ENCODE peak calls at places on chromosomes 11 and 22, in six cellular contexts. V, Q, L, I, J and D are unnamed samples.

GRCh38 chr22:50600541-50600940 is at the start of gene MAPK8IP2:
- DNase-seq in J (no peak), Q (no peak), L (no peak), V (no peak), I (no peak), D (no peak)

GRCh38 chr22:31983911-31984661 is 39.8 kb downstream of the YWHAH start:
- DNase-seq in I (no peak), J (no peak), V (no peak), Q (no peak), L (no peak), D (no peak)

GRCh38 chr11:6127881-6128280 is 20.4 kb downstream of the OR56B4 start:
- DNase-seq in L (no peak), Q (peak), J (no peak), I (no peak), V (no peak), D (no peak)

GRCh38 chr11:76590631-76590950 is 80.0 kb downstream of the LRRC32 start:
- DNase-seq in L (no peak), V (no peak), I (no peak), J (no peak), Q (no peak), D (no peak)

GRCh38 chr11:116428638-116428975 is 344.2 kb downstream of the BUD13 start:
- DNase-seq in J (no peak), I (no peak), Q (no peak), V (no peak), L (no peak), D (no peak)

GRCh38 chr11:64157987-64158386 is 7.9 kb downstream of the MACROD1 start:
- DNase-seq in I (no peak), Q (no peak), V (no peak), J (no peak), L (no peak), D (no peak)

GRCh38 chr22:45334528-45334927 is 24.8 kb downstream of the FAM118A start:
- DNase-seq in L (no peak), I (no peak), V (no peak), J (no peak), Q (no peak), D (no peak)

GRCh38 chr11:90364527-90364926 is 141.7 kb upstream of the CHORDC1 start:
- DNase-seq in Q (no peak), J (no peak), L (no peak), V (no peak), I (no peak), D (no peak)

GRCh38 chr11:34916014-34916809 is at the start of the genes APIP and PDHX:
- DNase-seq in J (peak), L (peak), Q (peak), I (peak), V (peak), D (peak)

GRCh38 chr11:43895601-43896000 is 15.0 kb downstream of the ALKBH3 start:
- DNase-seq in L (no peak), V (no peak), J (no peak), Q (no peak), I (no peak), D (no peak)

GRCh38 chr11:102263604-102264003 is 53.7 kb upstream of the BIRC3 start:
- DNase-seq in I (no peak), J (no peak), Q (no peak), V (no peak), L (no peak), D (no peak)

GRCh38 chr11:66151273-66151672 is 81.2 kb downstream of the PACS1 start:
- DNase-seq in Q (no peak), L (no peak), V (no peak), I (no peak), J (no peak), D (no peak)

GRCh38 chr11:35179466-35180135 is 40.6 kb downstream of the CD44 start:
- DNase-seq in V (no peak), J (no peak), L (no peak), Q (peak), I (no peak), D (no peak)

GRCh38 chr11:117839234-117839882 is 14.8 kb upstream of the FXYD2 start:
- DNase-seq in I (peak), V (no peak), J (no peak), Q (no peak), L (no peak), D (no peak)

GRCh38 chr22:20031732-20032406 is 11.0 kb downstream of the TANGO2 start:
- DNase-seq in L (no peak), V (no peak), J (no peak), I (peak), Q (no peak), D (peak)

GRCh38 chr11:87851234-87851633 is 324.0 kb downstream of the RAB38 start:
- DNase-seq in J (peak), I (no peak), V (no peak), Q (peak), L (no peak), D (no peak)

GRCh38 chr11:64360403-64360980 is 1.5 kb downstream of the RPS6KA4 start:
- DNase-seq in V (no peak), Q (no peak), J (no peak), I (no peak), L (no peak), D (no peak)

GRCh38 chr11:131745405-131745804 is 375.0 kb downstream of the NTM start:
- DNase-seq in V (no peak), J (peak), Q (peak), I (no peak), L (no peak), D (no peak)

GRCh38 chr11:115653926-115654325 is 149.7 kb upstream of the CADM1 start:
- DNase-seq in L (no peak), I (no peak), V (no peak), J (peak), Q (no peak), D (peak)

GRCh38 chr22:49415219-49415951 is 412.3 kb downstream of the BRD1 start:
- DNase-seq in I (no peak), L (no peak), V (no peak), J (no peak), Q (no peak), D (no peak)

GRCh38 chr11:101618691-101619090 is 34.9 kb upstream of the TRPC6 start:
- DNase-seq in I (no peak), Q (peak), J (peak), V (no peak), L (no peak), D (no peak)

GRCh38 chr11:723120-723883 is 17.3 kb downstream of the EPS8L2 start:
- DNase-seq in J (peak), Q (peak), L (no peak), V (no peak), I (no peak), D (peak)

GRCh38 chr11:34154059-34154875 is 48.8 kb downstream of the NAT10 start:
- DNase-seq in V (no peak), J (no peak), L (no peak), I (no peak), Q (no peak), D (no peak)

GRCh38 chr22:17897864-17898263 is 123.6 kb upstream of the BID start:
- DNase-seq in L (no peak), V (no peak), I (no peak), Q (no peak), J (no peak), D (no peak)

GRCh38 chr11:30254307-30255298 is 23.8 kb downstream of the FSHB start:
- DNase-seq in I (no peak), Q (peak), L (no peak), V (no peak), J (no peak), D (no peak)